ENCODE peak calls at places on chromosomes 4 and X, in eight cellular contexts. One of them, this sample, is unnamed.
A peak's percentile ranks its signal among the peaks of the same experiment; 100 is the strongest.

GRCh38 chrX:52988985-52989917 is 30.9 kb upstream of the FAM156A start:
- DNase-seq in transverse colon: no peak
- DNase-seq in endodermal cell: no peak
- DNase-seq in tibial nerve: no peak
- DNase-seq in lower lobe of right lung: no peak
- DNase-seq in fibroblast of lung: no peak
- DNase-seq in CD8-positive, alpha-beta T cell: no peak
- DNase-seq in PC-3: peak; percentile 37
- DNase-seq in this sample: peak; percentile 45

GRCh38 chr4:150717952-150718351 is 136.0 kb downstream of the MAB21L2 start:
- DNase-seq in transverse colon: no peak
- DNase-seq in lower lobe of right lung: no peak
- DNase-seq in tibial nerve: no peak
- DNase-seq in endodermal cell: no peak
- DNase-seq in PC-3: no peak
- DNase-seq in fibroblast of lung: no peak
- DNase-seq in CD8-positive, alpha-beta T cell: no peak
- DNase-seq in this sample: no peak

GRCh38 chrX:16444353-16444752 is 205.6 kb upstream of the S100G start:
- DNase-seq in transverse colon: no peak
- DNase-seq in PC-3: peak; percentile 91
- DNase-seq in tibial nerve: no peak
- DNase-seq in endodermal cell: no peak
- DNase-seq in lower lobe of right lung: no peak
- DNase-seq in CD8-positive, alpha-beta T cell: no peak
- DNase-seq in fibroblast of lung: peak; percentile 63
- DNase-seq in this sample: no peak

GRCh38 chr4:23818097-23818648 is 71.7 kb downstream of the PPARGC1A start:
- DNase-seq in lower lobe of right lung: no peak
- DNase-seq in fibroblast of lung: peak; percentile 91
- DNase-seq in CD8-positive, alpha-beta T cell: no peak
- DNase-seq in endodermal cell: no peak
- DNase-seq in PC-3: no peak
- DNase-seq in transverse colon: peak; percentile 8
- DNase-seq in tibial nerve: no peak
- DNase-seq in this sample: no peak

GRCh38 chr4:54498661-54499111 is 159.1 kb upstream of the KIT start:
- DNase-seq in endodermal cell: no peak
- DNase-seq in PC-3: peak; percentile 90
- DNase-seq in fibroblast of lung: peak; percentile 9
- DNase-seq in CD8-positive, alpha-beta T cell: no peak
- DNase-seq in transverse colon: no peak
- DNase-seq in lower lobe of right lung: no peak
- DNase-seq in tibial nerve: no peak
- DNase-seq in this sample: no peak

GRCh38 chr4:80237992-80238391 is 28.5 kb upstream of the FGF5 start:
- DNase-seq in lower lobe of right lung: no peak
- DNase-seq in transverse colon: no peak
- DNase-seq in fibroblast of lung: peak; percentile 85
- DNase-seq in tibial nerve: no peak
- DNase-seq in endodermal cell: no peak
- DNase-seq in CD8-positive, alpha-beta T cell: no peak
- DNase-seq in PC-3: peak; percentile 75
- DNase-seq in this sample: no peak

GRCh38 chr4:6969826-6970800 is 60.5 kb downstream of the TBC1D14 start:
- DNase-seq in endodermal cell: no peak
- DNase-seq in lower lobe of right lung: no peak
- DNase-seq in CD8-positive, alpha-beta T cell: no peak
- DNase-seq in fibroblast of lung: no peak
- DNase-seq in transverse colon: no peak
- DNase-seq in PC-3: no peak
- DNase-seq in tibial nerve: no peak
- DNase-seq in this sample: peak; percentile 83

GRCh38 chrX:133655262-133655913 is 240.1 kb upstream of the GPC4 start:
- DNase-seq in lower lobe of right lung: no peak
- DNase-seq in fibroblast of lung: no peak
- DNase-seq in PC-3: no peak
- DNase-seq in endodermal cell: no peak
- DNase-seq in tibial nerve: no peak
- DNase-seq in CD8-positive, alpha-beta T cell: no peak
- DNase-seq in transverse colon: no peak
- DNase-seq in this sample: no peak

GRCh38 chr4:70994069-70994366 is 569 bp downstream of the DCK start:
- DNase-seq in fibroblast of lung: no peak
- DNase-seq in PC-3: no peak
- DNase-seq in transverse colon: no peak
- DNase-seq in CD8-positive, alpha-beta T cell: no peak
- DNase-seq in endodermal cell: no peak
- DNase-seq in lower lobe of right lung: no peak
- DNase-seq in tibial nerve: no peak
- DNase-seq in this sample: no peak

GRCh38 chr4:38665846-38666490 is 2.0 kb downstream of the KLF3 start:
- DNase-seq in transverse colon: no peak
- DNase-seq in fibroblast of lung: no peak
- DNase-seq in tibial nerve: no peak
- DNase-seq in CD8-positive, alpha-beta T cell: no peak
- DNase-seq in endodermal cell: no peak
- DNase-seq in PC-3: peak; percentile 1
- DNase-seq in lower lobe of right lung: no peak
- DNase-seq in this sample: peak; percentile 33

GRCh38 chrX:154355776-154356140 is 18.7 kb downstream of the FLNA start:
- DNase-seq in transverse colon: no peak
- DNase-seq in PC-3: no peak
- DNase-seq in CD8-positive, alpha-beta T cell: no peak
- DNase-seq in fibroblast of lung: no peak
- DNase-seq in tibial nerve: no peak
- DNase-seq in lower lobe of right lung: no peak
- DNase-seq in endodermal cell: no peak
- DNase-seq in this sample: no peak

GRCh38 chr4:2798399-2799301 is 5.8 kb downstream of the SH3BP2 start:
- DNase-seq in tibial nerve: no peak
- DNase-seq in lower lobe of right lung: peak; percentile 88
- DNase-seq in CD8-positive, alpha-beta T cell: peak; percentile 30
- DNase-seq in fibroblast of lung: peak; percentile 18
- DNase-seq in PC-3: no peak
- DNase-seq in transverse colon: peak; percentile 84
- DNase-seq in endodermal cell: no peak
- DNase-seq in this sample: peak; percentile 86

GRCh38 chrX:119758682-119759332 is 419 bp downstream of the SOWAHD start:
- DNase-seq in PC-3: no peak
- DNase-seq in fibroblast of lung: no peak
- DNase-seq in transverse colon: peak; percentile 65
- DNase-seq in endodermal cell: peak; percentile 80
- DNase-seq in lower lobe of right lung: no peak
- DNase-seq in CD8-positive, alpha-beta T cell: peak; percentile 29
- DNase-seq in tibial nerve: no peak
- DNase-seq in this sample: peak; percentile 49

GRCh38 chr4:156472624-156473023 is 499.0 kb downstream of the PDGFC start:
- DNase-seq in transverse colon: no peak
- DNase-seq in endodermal cell: no peak
- DNase-seq in lower lobe of right lung: no peak
- DNase-seq in fibroblast of lung: no peak
- DNase-seq in PC-3: no peak
- DNase-seq in CD8-positive, alpha-beta T cell: no peak
- DNase-seq in tibial nerve: no peak
- DNase-seq in this sample: no peak

GRCh38 chr4:128825226-128825625 is 15.7 kb downstream of the JADE1 start:
- DNase-seq in tibial nerve: no peak
- DNase-seq in fibroblast of lung: no peak
- DNase-seq in PC-3: peak; percentile 72
- DNase-seq in endodermal cell: peak; percentile 51
- DNase-seq in CD8-positive, alpha-beta T cell: no peak
- DNase-seq in transverse colon: peak; percentile 31
- DNase-seq in lower lobe of right lung: no peak
- DNase-seq in this sample: peak; percentile 86

DNA sequence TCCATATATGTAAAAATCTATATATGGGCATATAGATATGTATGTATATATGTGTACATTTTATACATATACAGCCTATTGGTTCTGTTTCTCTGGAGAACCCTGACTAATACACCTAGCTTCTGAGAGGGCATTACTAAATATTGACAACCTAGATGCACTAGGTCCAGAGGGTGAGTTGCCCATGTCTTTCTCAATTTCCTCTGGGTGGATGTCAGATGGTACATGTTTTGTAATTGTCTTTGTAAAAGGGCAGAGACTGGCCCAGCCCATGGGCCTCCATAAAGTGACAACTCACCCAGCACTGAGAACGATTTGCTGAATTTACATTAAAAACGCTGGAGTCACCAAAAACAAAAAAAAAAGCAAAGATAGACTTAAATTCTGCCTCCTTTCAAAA is 198.5 kb upstream of the FAM241A start:
- DNase-seq in lower lobe of right lung: no peak
- DNase-seq in PC-3: no peak
- DNase-seq in tibial nerve: no peak
- DNase-seq in CD8-positive, alpha-beta T cell: no peak
- DNase-seq in endodermal cell: no peak
- DNase-seq in transverse colon: no peak
- DNase-seq in fibroblast of lung: no peak
- DNase-seq in this sample: no peak
- H3K4me3 ChIP-seq in lower lobe of right lung: no peak overlapping the region
- H3K4me3 ChIP-seq in PC-3: no peak overlapping the region
- H3K4me3 ChIP-seq in tibial nerve: no peak overlapping the region
- H3K4me3 ChIP-seq in CD8-positive, alpha-beta T cell: no peak overlapping the region
- H3K4me3 ChIP-seq in endodermal cell: no peak overlapping the region
- H3K4me3 ChIP-seq in transverse colon: no peak overlapping the region
- H3K4me3 ChIP-seq in fibroblast of lung: no peak overlapping the region
- H3K4me3 ChIP-seq in this sample: no peak overlapping the region

GRCh38 chr4:36043901-36044300 is 200.4 kb downstream of the ARAP2 start:
- DNase-seq in transverse colon: no peak
- DNase-seq in lower lobe of right lung: no peak
- DNase-seq in fibroblast of lung: no peak
- DNase-seq in tibial nerve: no peak
- DNase-seq in PC-3: no peak
- DNase-seq in endodermal cell: no peak
- DNase-seq in CD8-positive, alpha-beta T cell: no peak
- DNase-seq in this sample: no peak
- H3K36me3 ChIP-seq in transverse colon: no peaks in the 10 kb centered on the region
- H3K36me3 ChIP-seq in lower lobe of right lung: no peaks in the 10 kb centered on the region
- H3K36me3 ChIP-seq in fibroblast of lung: no peaks in the 10 kb centered on the region
- H3K36me3 ChIP-seq in tibial nerve: no peaks in the 10 kb centered on the region
- H3K36me3 ChIP-seq in PC-3: no peaks in the 10 kb centered on the region
- H3K36me3 ChIP-seq in endodermal cell: no peaks in the 10 kb centered on the region
- H3K36me3 ChIP-seq in CD8-positive, alpha-beta T cell: no peaks in the 10 kb centered on the region
- H3K36me3 ChIP-seq in this sample: no peaks in the 10 kb centered on the region

GRCh38 chr4:43992552-43992951 is 456.1 kb downstream of the KCTD8 start:
- DNase-seq in transverse colon: no peak
- DNase-seq in endodermal cell: no peak
- DNase-seq in lower lobe of right lung: no peak
- DNase-seq in tibial nerve: no peak
- DNase-seq in fibroblast of lung: no peak
- DNase-seq in PC-3: no peak
- DNase-seq in CD8-positive, alpha-beta T cell: no peak
- DNase-seq in this sample: no peak

GRCh38 chr4:43983610-43984009 is 465.0 kb downstream of the KCTD8 start:
- DNase-seq in lower lobe of right lung: no peak
- DNase-seq in CD8-positive, alpha-beta T cell: no peak
- DNase-seq in PC-3: no peak
- DNase-seq in endodermal cell: no peak
- DNase-seq in fibroblast of lung: no peak
- DNase-seq in transverse colon: no peak
- DNase-seq in tibial nerve: no peak
- DNase-seq in this sample: no peak

GRCh38 chr4:43990968-43991367 is 457.6 kb downstream of the KCTD8 start:
- DNase-seq in endodermal cell: no peak
- DNase-seq in transverse colon: no peak
- DNase-seq in lower lobe of right lung: no peak
- DNase-seq in PC-3: no peak
- DNase-seq in CD8-positive, alpha-beta T cell: no peak
- DNase-seq in fibroblast of lung: no peak
- DNase-seq in tibial nerve: no peak
- DNase-seq in this sample: no peak

DNA sequence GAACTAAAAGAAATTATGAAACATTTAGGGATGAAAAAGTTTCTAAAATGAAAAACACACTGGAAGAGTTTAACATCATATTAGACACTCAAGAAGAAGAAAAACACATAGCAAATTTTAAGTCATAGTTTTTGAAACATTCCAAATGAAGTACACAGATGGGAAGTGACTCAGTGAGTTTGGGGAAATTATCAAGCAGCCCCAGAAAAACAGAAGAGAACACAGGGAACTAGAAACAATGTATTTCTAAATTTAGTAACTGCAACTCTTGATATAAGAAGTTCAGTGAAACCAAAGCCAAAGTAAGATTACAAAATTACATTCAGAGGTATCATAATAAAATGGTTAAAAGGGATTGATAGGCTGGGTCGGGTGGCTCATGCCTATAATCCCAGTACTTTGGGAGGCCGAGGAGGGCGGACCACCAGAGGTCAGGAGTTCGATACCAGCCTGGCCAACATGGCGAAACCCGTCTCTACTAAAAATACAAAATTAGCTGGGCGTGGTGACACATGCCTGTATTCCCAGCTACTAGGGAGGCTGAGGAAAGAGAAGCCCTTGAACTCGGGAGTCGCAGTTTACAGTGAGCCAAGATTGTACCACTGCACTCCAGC is 461.2 kb downstream of the KCTD8 start:
- DNase-seq in PC-3: no peak
- DNase-seq in transverse colon: no peak
- DNase-seq in lower lobe of right lung: no peak
- DNase-seq in tibial nerve: no peak
- DNase-seq in endodermal cell: no peak
- DNase-seq in CD8-positive, alpha-beta T cell: no peak
- DNase-seq in fibroblast of lung: no peak
- DNase-seq in this sample: no peak
- H3K4me1 ChIP-seq in PC-3: no peaks in the 10 kb centered on the region
- H3K4me1 ChIP-seq in transverse colon: no peaks in the 10 kb centered on the region
- H3K4me1 ChIP-seq in lower lobe of right lung: no peaks in the 10 kb centered on the region
- H3K4me1 ChIP-seq in tibial nerve: no peaks in the 10 kb centered on the region
- H3K4me1 ChIP-seq in endodermal cell: no peaks in the 10 kb centered on the region
- H3K4me1 ChIP-seq in CD8-positive, alpha-beta T cell: no peaks in the 10 kb centered on the region
- H3K4me1 ChIP-seq in fibroblast of lung: no peaks in the 10 kb centered on the region
- H3K4me1 ChIP-seq in this sample: no peaks in the 10 kb centered on the region

GRCh38 chr4:143188325-143189088 is 3.8 kb downstream of the USP38 start:
- DNase-seq in PC-3: peak; percentile 28
- DNase-seq in lower lobe of right lung: no peak
- DNase-seq in transverse colon: no peak
- DNase-seq in endodermal cell: no peak
- DNase-seq in fibroblast of lung: no peak
- DNase-seq in tibial nerve: no peak
- DNase-seq in CD8-positive, alpha-beta T cell: no peak
- DNase-seq in this sample: peak; percentile 9
- H3K4me3 ChIP-seq in PC-3: peak overlapping the region; percentile 94
- H3K4me3 ChIP-seq in lower lobe of right lung: peak overlapping the region; percentile 90
- H3K4me3 ChIP-seq in transverse colon: peak overlapping the region; percentile 89
- H3K4me3 ChIP-seq in endodermal cell: peak overlapping the region; percentile 95
- H3K4me3 ChIP-seq in fibroblast of lung: peak overlapping the region; percentile 88
- H3K4me3 ChIP-seq in tibial nerve: peak overlapping the region; percentile 68
- H3K4me3 ChIP-seq in CD8-positive, alpha-beta T cell: peak overlapping the region; percentile 23
- H3K4me3 ChIP-seq in this sample: peak overlapping the region; percentile 36

DNA sequence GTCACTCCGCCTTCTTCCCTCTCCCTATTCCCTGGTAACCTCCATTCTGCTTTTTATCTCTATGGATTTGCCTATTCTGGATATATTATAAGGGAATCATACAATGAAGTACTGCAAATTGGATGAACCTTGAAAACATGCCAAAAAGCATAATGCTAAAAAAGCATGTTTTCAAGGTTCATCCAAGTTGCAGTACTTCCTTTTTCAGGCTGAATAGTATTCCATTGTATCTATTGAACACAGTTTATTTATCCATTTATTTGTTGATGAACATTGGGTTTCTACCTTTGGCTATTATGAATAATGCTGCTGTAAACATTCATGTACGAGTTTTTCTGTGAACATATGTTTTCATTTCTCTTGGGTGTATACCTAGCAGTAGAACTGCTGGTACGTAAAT is 9.2 kb downstream of the SAP30 start:
- DNase-seq in CD8-positive, alpha-beta T cell: no peak
- DNase-seq in tibial nerve: no peak
- DNase-seq in transverse colon: no peak
- DNase-seq in fibroblast of lung: no peak
- DNase-seq in lower lobe of right lung: no peak
- DNase-seq in endodermal cell: no peak
- DNase-seq in PC-3: no peak
- DNase-seq in this sample: no peak
- H3K36me3 ChIP-seq in CD8-positive, alpha-beta T cell: no peaks in the 10 kb centered on the region
- H3K36me3 ChIP-seq in tibial nerve: peaks cover 8% of the 10 kb centered on the region
- H3K36me3 ChIP-seq in transverse colon: no peaks in the 10 kb centered on the region
- H3K36me3 ChIP-seq in fibroblast of lung: peaks cover 1% of the 10 kb centered on the region
- H3K36me3 ChIP-seq in lower lobe of right lung: no peaks in the 10 kb centered on the region
- H3K36me3 ChIP-seq in endodermal cell: no peaks in the 10 kb centered on the region
- H3K36me3 ChIP-seq in PC-3: no peaks in the 10 kb centered on the region
- H3K36me3 ChIP-seq in this sample: no peaks in the 10 kb centered on the region

This sample was measured in small intestine.